ENCODE peak calls at places on chromosomes 12 and 14, in nine cellular contexts. K is fibroblast of mammary gland; U is activated effector memory CD4-positive, alpha-beta T cell treated with Interleukin-2 at 50 U/mL for 16 hours; T is activated CD4-positive, alpha-beta T cell treated with anti-CD3 and anti-CD28 coated beads for 24 hours; S is HS-27A; A is HTR-8/SVneo; L is activated T-helper 1 cell treated with Interleukin-2 at 50 U/mL for 16 hours; Q is progenitor cell of endocrine pancreas; Y is NCI-H345. X is an unnamed sample.

GRCh38 chr14:88904864-88905263 is 80.4 kb downstream of the TTC8 start:
- DNase-seq in Q (no peak), T (no peak), Y (no peak), A (no peak), U (no peak), L (no peak), S (no peak), K (no peak), X (peak)

GRCh38 chr12:42143401-42144173 is 1.1 kb downstream of the GXYLT1 start:
- DNase-seq in T (no peak), Y (no peak), L (no peak), S (no peak), U (no peak), K (peak), Q (no peak), A (no peak), X (no peak)

GRCh38 chr12:124049451-124050094 is 76.6 kb downstream of the ZNF664 start:
- DNase-seq in Q (no peak), T (no peak), K (no peak), A (no peak), U (no peak), L (no peak), S (no peak), Y (no peak), X (peak)

GRCh38 chr14:20683125-20683895 is 1.1 kb upstream of the RNASE4 start:
- DNase-seq in U (peak), T (peak), L (peak), Q (peak), Y (peak), S (peak), K (peak), A (no peak), X (no peak)

GRCh38 chr12:123798518-123798917 is 36.4 kb downstream of the DNAH10 start:
- DNase-seq in T (no peak), S (no peak), L (no peak), Q (no peak), Y (no peak), A (no peak), U (no peak), K (no peak), X (no peak)

GRCh38 chr12:53100466-53101151 is 2.7 kb upstream of the SOAT2 start:
- DNase-seq in Q (no peak), Y (no peak), L (no peak), A (no peak), S (no peak), U (no peak), T (no peak), K (no peak), X (no peak)

GRCh38 chr14:50335989-50336391 is 23.9 kb downstream of the DMAC2L start:
- DNase-seq in Q (no peak), A (no peak), S (no peak), U (no peak), Y (peak), L (no peak), K (peak), T (no peak), X (no peak)

GRCh38 chr12:124915249-124916236 is 1.1 kb upstream of the UBC start:
- DNase-seq in Y (no peak), L (no peak), T (no peak), U (no peak), S (peak), K (peak), A (no peak), Q (no peak), X (no peak)

GRCh38 chr12:16347391-16348298 is at the start of gene MGST1:
- DNase-seq in Y (no peak), T (no peak), Q (peak), S (peak), A (no peak), K (peak), U (no peak), L (no peak), X (no peak)

GRCh38 chr12:120261951-120262851 is 3.3 kb downstream of the PXN start:
- DNase-seq in L (no peak), A (peak), K (no peak), S (no peak), U (no peak), Y (no peak), Q (no peak), T (no peak), X (no peak)

GRCh38 chr14:36315159-36315853 is 5.1 kb downstream of the MBIP start:
- DNase-seq in T (peak), L (no peak), A (no peak), Y (peak), U (no peak), K (no peak), S (no peak), Q (no peak), X (no peak)

GRCh38 chr12:114340231-114340630 is 65.7 kb downstream of the TBX5 start:
- DNase-seq in L (no peak), A (no peak), Q (no peak), Y (no peak), S (no peak), T (no peak), U (no peak), K (peak), X (no peak)

GRCh38 chr12:13000935-13001724 is 1.1 kb upstream of the HEBP1 start:
- DNase-seq in K (peak), S (peak), A (peak), L (peak), T (no peak), U (peak), Q (peak), Y (peak), X (no peak)

X was measured in kidney epithelial cell.